ENCODE peak calls at places on chromosomes 7 and 10, in five cellular contexts. L, J, W, C and I are unnamed samples.

GRCh38 chr10:6469661-6470060 is 110.4 kb downstream of the PRKCQ start:
- DNase-seq in J (no peak), W (no peak), C (no peak), L (no peak), I (no peak)

GRCh38 chr10:48600645-48601505 is 4.0 kb downstream of the ARHGAP22 start:
- DNase-seq in L (no peak), C (no peak), W (peak; percentile 23), J (no peak), I (no peak)

GRCh38 chr7:44965937-44966730 is 12.7 kb downstream of the MYO1G start:
- DNase-seq in L (peak; percentile 21), J (no peak), C (no peak), W (no peak), I (no peak)

GRCh38 chr7:87853237-87853864 is 22.8 kb downstream of the SLC25A40 start:
- DNase-seq in C (no peak), J (peak; percentile 47), W (no peak), L (no peak), I (peak; percentile 11)

GRCh38 chr10:44974628-44975431 is 3.8 kb downstream of the DEPP1 start:
- DNase-seq in C (peak; percentile 66), W (peak; percentile 88), J (peak; percentile 63), L (peak; percentile 76), I (peak; percentile 64)

GRCh38 chr10:99916776-99917175 is 93.0 kb downstream of the DNMBP start:
- DNase-seq in W (no peak), C (no peak), J (no peak), L (no peak), I (no peak)

GRCh38 chr10:99115703-99116102 is 119.9 kb downstream of the HPSE2 start:
- DNase-seq in W (no peak), C (no peak), J (no peak), L (no peak), I (peak; percentile 23)

GRCh38 chr10:8898745-8899330 is 844.4 kb downstream of the GATA3 start:
- DNase-seq in C (no peak), L (no peak), J (peak; percentile 50), W (no peak), I (no peak)

GRCh38 chr10:87064651-87065050 is 30.0 kb downstream of the GLUD1 start:
- DNase-seq in W (no peak), L (no peak), J (no peak), C (no peak), I (no peak)

GRCh38 chr7:32892521-32893224 is 1.1 kb upstream of the KBTBD2 start:
- DNase-seq in L (peak; percentile 46), C (no peak), W (no peak), J (peak; percentile 55), I (peak; percentile 76)

GRCh38 chr10:47424231-47424630 is 40.1 kb upstream of the ZNF488 start:
- DNase-seq in L (peak; percentile 13), C (no peak), W (no peak), J (no peak), I (no peak)

GRCh38 chr10:27713906-27714305 is 31.7 kb downstream of the MKX start:
- DNase-seq in L (no peak), W (no peak), C (no peak), J (no peak), I (no peak)

GRCh38 chr7:89584896-89585295 is 569.4 kb upstream of the STEAP1 start:
- DNase-seq in J (no peak), W (no peak), L (no peak), C (no peak), I (no peak)
- H2BK12ac ChIP-seq in J (no peak overlapping the region), W (no peak overlapping the region), L (no peak overlapping the region), C (no peak overlapping the region), I (no peak overlapping the region)

DNA sequence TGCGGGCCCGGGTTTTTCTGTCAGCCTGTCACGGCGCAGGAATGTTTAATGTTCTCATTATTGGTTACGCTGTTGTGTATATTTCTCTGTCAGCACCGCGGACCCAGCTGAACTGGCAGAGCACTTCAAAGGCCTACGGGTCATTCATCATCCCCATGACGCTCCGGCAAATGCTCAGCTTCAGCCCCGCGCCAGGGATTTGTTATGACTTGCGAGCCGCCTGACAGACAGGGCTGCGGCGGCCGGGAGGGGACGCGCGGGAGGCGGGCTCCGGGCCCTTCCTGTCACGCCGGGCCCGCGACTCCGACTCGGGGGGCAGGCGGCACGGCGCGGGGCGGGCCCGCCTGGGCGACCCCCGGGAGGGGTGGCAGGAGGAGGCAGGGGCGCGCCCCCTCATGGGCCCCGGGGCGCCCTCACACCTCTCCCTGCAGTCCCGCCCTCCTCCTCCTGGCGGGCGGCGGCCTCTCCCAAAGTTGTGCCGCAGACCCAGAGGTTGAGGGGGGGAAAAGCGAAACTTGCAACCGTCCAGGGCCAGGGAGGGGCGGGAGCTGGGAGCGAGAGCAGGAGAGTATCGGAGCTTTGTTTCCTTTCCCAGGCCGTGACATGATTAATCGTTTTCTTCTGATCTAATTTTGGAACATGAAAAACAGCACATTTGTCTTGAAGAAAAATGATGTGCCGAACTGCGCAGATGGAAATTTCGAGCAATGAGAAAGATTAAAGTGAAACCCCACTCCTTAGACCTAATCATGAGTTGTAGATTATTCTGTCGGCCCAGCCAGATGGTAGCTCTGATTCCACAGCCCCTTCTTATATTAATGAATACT is 59.3 kb upstream of the COMTD1 start:
- DNase-seq in W (peak; percentile 67), L (peak; percentile 64), C (peak; percentile 49), J (peak; percentile 89), I (peak; percentile 92)
- H2BK12ac ChIP-seq in W (no peak overlapping the region), L (no peak overlapping the region), C (no peak overlapping the region), J (peak overlapping the region; percentile 3), I (peak overlapping the region; percentile 97)

GRCh38 chr10:96917628-96918027 is 85.5 kb downstream of the LCOR start:
- DNase-seq in L (no peak), C (no peak), W (no peak), J (no peak), I (no peak)
- H2BK12ac ChIP-seq in L (no peak overlapping the region), C (no peak overlapping the region), W (no peak overlapping the region), J (no peak overlapping the region), I (no peak overlapping the region)

GRCh38 chr7:156014201-156014600 is 201.9 kb upstream of the SHH start:
- DNase-seq in C (no peak), W (peak; percentile 20), J (no peak), L (peak; percentile 8), I (no peak)

GRCh38 chr7:156015237-156016020 is 203.2 kb upstream of the SHH start:
- DNase-seq in J (no peak), W (peak; percentile 29), C (no peak), L (peak; percentile 14), I (no peak)

GRCh38 chr7:156012412-156012811 is 200.1 kb upstream of the SHH start:
- DNase-seq in W (no peak), C (no peak), J (no peak), L (no peak), I (no peak)

GRCh38 chr7:156017431-156017830 is 205.2 kb upstream of the SHH start:
- DNase-seq in W (peak; percentile 26), L (no peak), J (no peak), C (no peak), I (no peak)

DNA sequence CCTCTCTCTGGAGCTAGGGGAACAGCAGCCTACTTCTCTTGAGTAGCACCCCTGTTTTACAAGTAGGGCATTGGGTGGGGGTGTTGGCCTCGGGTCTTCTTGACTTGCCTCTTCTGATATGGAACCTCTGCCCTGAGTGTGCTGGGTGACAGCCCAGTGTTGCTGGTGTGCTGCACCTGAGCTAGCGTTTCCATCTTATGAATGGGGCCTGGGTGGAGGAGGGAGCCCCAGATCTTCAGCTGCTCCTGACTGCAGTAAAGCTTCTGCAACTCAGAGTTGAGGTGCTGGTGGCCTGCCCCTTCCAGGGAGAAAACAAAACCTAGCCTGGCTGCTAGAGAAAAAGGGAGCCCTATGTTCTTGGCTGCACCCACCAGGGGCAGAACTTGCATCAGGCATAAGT is 202.5 kb upstream of the SHH start:
- DNase-seq in C (no peak), J (no peak), W (no peak), L (peak; percentile 6), I (no peak)
- H2BK12ac ChIP-seq in C (no peak overlapping the region), J (no peak overlapping the region), W (no peak overlapping the region), L (no peak overlapping the region), I (no peak overlapping the region)

GRCh38 chr10:18668026-18668425 is 8.8 kb downstream of the ARL5B start:
- DNase-seq in J (peak; percentile 57), W (no peak), C (no peak), L (no peak), I (no peak)
- H2BK12ac ChIP-seq in J (no peak overlapping the region), W (no peak overlapping the region), C (no peak overlapping the region), L (no peak overlapping the region), I (no peak overlapping the region)

GRCh38 chr10:72954230-72954595 is 393 bp downstream of the PLA2G12B start:
- DNase-seq in W (no peak), C (no peak), J (no peak), L (no peak), I (no peak)
- H2BK12ac ChIP-seq in W (no peak overlapping the region), C (no peak overlapping the region), J (no peak overlapping the region), L (no peak overlapping the region), I (no peak overlapping the region)

GRCh38 chr10:51235865-51236264 is 161.6 kb downstream of the PRKG1 start:
- DNase-seq in J (no peak), L (no peak), W (no peak), C (no peak), I (no peak)
- H2BK12ac ChIP-seq in J (no peak overlapping the region), L (no peak overlapping the region), W (no peak overlapping the region), C (no peak overlapping the region), I (no peak overlapping the region)

DNA sequence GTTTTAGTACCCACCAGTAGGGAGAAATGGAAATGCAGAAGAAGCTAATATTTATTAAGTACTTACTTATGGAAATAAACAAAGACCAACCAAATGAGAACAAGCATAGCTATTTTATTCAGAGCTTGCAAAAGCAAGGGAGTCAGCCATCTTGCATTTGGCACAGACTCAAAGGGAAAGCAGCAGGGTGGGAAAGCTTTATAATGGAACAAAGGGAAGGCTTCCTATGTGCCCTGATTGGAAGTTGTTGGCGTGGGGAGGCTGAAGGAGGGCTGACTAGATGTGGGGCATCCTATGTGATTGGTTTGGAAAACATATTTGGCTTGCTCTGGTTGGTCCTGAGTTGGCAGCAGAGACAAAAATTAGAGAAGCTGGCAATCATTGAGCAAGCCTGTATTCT is 595.3 kb upstream of the GHITM start:
- DNase-seq in L (no peak), C (no peak), J (no peak), W (no peak), I (peak; percentile 35)
- H2BK12ac ChIP-seq in L (no peak overlapping the region), C (no peak overlapping the region), J (peak overlapping the region; percentile 37), W (no peak overlapping the region), I (peak overlapping the region; percentile 94)

DNA sequence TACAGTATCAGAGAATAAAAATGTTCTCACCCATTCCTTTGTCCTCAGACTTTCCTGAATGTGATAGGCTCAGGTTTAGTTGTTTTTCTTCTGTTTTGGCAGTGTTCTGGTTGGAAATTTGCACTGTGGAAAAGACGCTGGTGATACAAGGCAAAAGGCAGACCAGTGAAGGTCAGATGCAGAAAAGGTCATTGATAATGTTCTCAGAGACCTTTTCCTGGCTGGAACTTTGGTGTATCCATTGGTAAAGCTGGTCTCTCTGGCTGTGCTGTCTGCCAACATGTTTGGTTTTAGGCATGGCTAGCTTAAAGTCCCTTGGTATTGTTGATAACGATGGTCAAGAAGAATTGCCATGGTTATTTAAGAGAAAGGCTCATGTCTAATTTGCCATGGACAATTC is 11.5 kb downstream of the ARID5B start:
- DNase-seq in C (no peak), W (no peak), J (no peak), L (no peak), I (no peak)
- H2BK12ac ChIP-seq in C (no peak overlapping the region), W (no peak overlapping the region), J (no peak overlapping the region), L (no peak overlapping the region), I (no peak overlapping the region)